ENCODE peak calls at places on chromosomes 16 and 17, in seven cellular contexts. I, A, U, F, B, Y and M are unnamed samples.

GRCh38 chr16:64416232-64417010 is 705.4 kb downstream of the CDH11 start:
- DNase-seq in I (no peak), U (peak; percentile 52), Y (peak; percentile 73), B (peak; percentile 64), A (peak; percentile 39), F (no peak), M (peak; percentile 7)

GRCh38 chr16:2739555-2740435 is 12.6 kb upstream of the SRRM2 start:
- DNase-seq in Y (no peak), B (no peak), I (no peak), F (no peak), A (no peak), U (no peak), M (no peak)

GRCh38 chr17:29390856-29391631 is 881 bp downstream of the TAOK1 start:
- DNase-seq in I (peak; percentile 62), Y (peak; percentile 61), U (no peak), B (peak; percentile 45), F (peak; percentile 78), A (no peak), M (peak; percentile 49)

GRCh38 chr16:88537864-88538263 is 32.3 kb upstream of the ZC3H18 start:
- DNase-seq in Y (no peak), U (no peak), I (no peak), B (no peak), F (no peak), A (no peak), M (no peak)

GRCh38 chr16:70638814-70639792 is 7.3 kb upstream of the IL34 start:
- DNase-seq in B (no peak), Y (peak; percentile 36), U (peak; percentile 73), A (no peak), I (peak; percentile 71), F (no peak), M (no peak)

GRCh38 chr17:9324864-9325263 is 250.8 kb downstream of the STX8 start:
- DNase-seq in A (no peak), Y (no peak), F (no peak), U (no peak), B (no peak), I (no peak), M (no peak)

GRCh38 chr16:48420437-48420836 is 35.2 kb upstream of the SIAH1 start:
- DNase-seq in Y (no peak), F (no peak), A (no peak), I (no peak), U (no peak), B (no peak), M (no peak)

GRCh38 chr16:57810197-57811024 is 8.1 kb upstream of the KIFC3 start:
- DNase-seq in I (peak; percentile 93), A (peak; percentile 90), Y (peak; percentile 95), B (peak; percentile 89), U (peak; percentile 96), F (no peak), M (peak; percentile 94)

GRCh38 chr17:7841309-7841621 is 7.2 kb downstream of the KDM6B start:
- DNase-seq in U (no peak), B (no peak), F (no peak), I (no peak), Y (no peak), A (no peak), M (no peak)

GRCh38 chr17:7841622-7842379 is 7.8 kb downstream of the KDM6B start:
- DNase-seq in I (peak; percentile 97), F (peak; percentile 98), Y (peak; percentile 97), A (peak; percentile 83), U (peak; percentile 81), B (peak; percentile 92), M (peak; percentile 96)

GRCh38 chr17:7842950-7843535 is 9.0 kb downstream of the KDM6B start:
- DNase-seq in Y (peak; percentile 97), B (peak; percentile 95), A (no peak), I (no peak), U (peak; percentile 45), F (peak; percentile 76), M (no peak)

GRCh38 chr17:7843536-7844291 is 9.7 kb downstream of the KDM6B start:
- DNase-seq in U (peak; percentile 81), B (peak; percentile 86), F (peak; percentile 93), Y (peak; percentile 94), I (peak; percentile 94), A (peak; percentile 72), M (peak; percentile 90)

DNA sequence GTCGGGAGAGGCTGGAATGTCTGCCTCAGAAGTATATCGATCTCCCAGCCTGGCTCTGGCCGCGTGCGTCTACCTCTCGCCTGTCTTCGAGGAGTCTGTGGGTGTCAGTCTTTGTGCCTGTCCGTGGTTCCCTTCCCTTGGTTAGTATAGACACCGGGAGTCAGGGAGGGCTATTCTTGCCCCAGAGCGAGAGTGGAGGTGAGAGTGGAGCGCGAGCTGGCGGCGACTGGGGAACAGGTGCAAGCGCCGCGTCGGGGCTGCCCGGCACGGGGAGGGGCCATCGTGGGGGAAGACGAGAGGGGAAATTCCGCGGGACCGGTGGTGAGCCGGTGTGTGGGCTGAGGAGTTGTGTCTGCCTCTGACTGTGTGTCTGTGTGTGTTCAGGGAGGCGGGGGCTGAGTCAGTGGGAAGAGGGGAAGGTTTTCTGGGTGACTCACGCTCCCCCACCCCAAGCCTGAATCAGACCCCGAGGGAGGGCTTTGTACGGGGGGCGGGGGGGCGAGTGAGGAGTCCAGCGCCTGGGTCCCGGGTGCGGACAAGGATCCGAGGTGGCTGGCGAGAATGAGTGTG is 8.4 kb downstream of the KDM6B start:
- DNase-seq in I (peak; percentile 91), Y (peak; percentile 94), U (peak; percentile 74), A (peak; percentile 83), F (peak; percentile 62), B (peak; percentile 91), M (peak; percentile 76)
- TF ChIP-seq EZH2 in I (no peak), Y (no peak), U (no peak), A (no peak), F (no peak), B (no peak), M (no peak)

GRCh38 chr17:38702166-38702899 is 2.7 kb upstream of the MLLT6 start:
- DNase-seq in A (peak; percentile 79), I (peak; percentile 94), U (peak; percentile 84), F (peak; percentile 81), B (peak; percentile 77), Y (peak; percentile 92), M (peak; percentile 87)

GRCh38 chr17:38704645-38705522 is at the start of gene MLLT6:
- DNase-seq in Y (peak; percentile 91), I (peak; percentile 91), B (peak; percentile 65), F (no peak), U (peak; percentile 82), A (peak; percentile 63), M (peak; percentile 79)

GRCh38 chr17:38703742-38704644 is 1.1 kb upstream of the MLLT6 start:
- DNase-seq in U (peak; percentile 94), I (peak; percentile 93), B (peak; percentile 21), Y (peak; percentile 46), F (peak; percentile 94), A (peak; percentile 88), M (peak; percentile 32)

GRCh38 chr17:38701504-38702165 is 3.4 kb upstream of the MLLT6 start:
- DNase-seq in U (peak; percentile 72), F (no peak), Y (peak; percentile 64), A (peak; percentile 34), I (peak; percentile 58), B (peak; percentile 39), M (peak; percentile 17)

DNA sequence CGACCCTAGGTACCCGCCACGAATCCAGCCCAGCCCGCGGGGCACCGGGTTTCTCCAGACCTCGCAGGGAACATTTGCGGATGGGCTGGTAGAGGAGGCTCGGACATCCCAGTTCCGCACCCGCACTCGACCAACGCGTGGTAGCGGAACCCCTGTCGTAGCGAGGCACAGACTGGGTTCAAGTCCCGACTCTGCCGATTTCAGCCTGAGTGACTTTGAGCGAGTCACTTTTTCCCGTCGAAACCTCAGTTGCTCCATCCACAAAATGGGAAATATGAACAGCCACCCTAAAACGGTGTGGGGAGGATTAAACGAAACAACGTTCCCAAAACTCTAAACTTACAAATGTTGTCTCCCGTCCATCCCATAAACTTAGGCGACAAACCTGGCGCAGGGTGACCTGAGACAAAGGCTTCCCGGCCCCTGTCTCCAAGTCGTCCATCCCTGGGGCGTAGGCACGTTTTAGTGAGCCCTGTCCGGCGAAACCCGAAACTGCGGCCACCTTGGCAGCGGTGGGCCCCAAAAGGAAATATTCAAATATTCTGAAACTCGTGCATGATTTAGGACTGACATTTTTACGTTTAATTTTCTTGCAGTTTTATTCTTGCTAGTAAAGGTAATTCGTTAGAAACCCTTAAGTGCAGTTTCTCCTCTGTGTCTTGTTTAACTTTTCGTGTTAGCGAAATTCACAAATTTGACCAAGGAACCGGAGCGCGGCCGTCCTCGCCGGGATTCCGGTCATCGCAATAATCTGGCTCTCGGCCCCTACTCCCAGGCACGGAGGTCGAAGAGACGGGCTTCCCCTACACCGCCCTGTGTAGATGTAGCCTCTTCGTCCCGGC is 2.0 kb upstream of the MLLT6 start:
- DNase-seq in U (peak; percentile 54), F (no peak), A (peak; percentile 14), Y (peak; percentile 53), B (no peak), I (no peak), M (no peak)
- TF ChIP-seq EZH2 in U (no peak), F (peak; percentile 72), A (no peak), Y (no peak), B (no peak), I (no peak), M (no peak)

GRCh38 chr16:49857423-49858181 is 1.7 kb upstream of the ZNF423 start:
- DNase-seq in A (peak; percentile 32), B (peak; percentile 40), I (peak; percentile 85), F (peak; percentile 89), U (peak; percentile 78), Y (peak; percentile 60), M (peak; percentile 83)
- TF ChIP-seq EZH2 in A (no peak), B (no peak), I (no peak), F (no peak), U (no peak), Y (peak; percentile 66), M (no peak)

GRCh38 chr17:50561796-50562195 is 1.3 kb downstream of the CACNA1G start:
- DNase-seq in I (peak; percentile 33), A (no peak), B (no peak), U (no peak), F (no peak), Y (no peak), M (no peak)

GRCh38 chr17:50559674-50560184 is 786 bp upstream of the CACNA1G start:
- DNase-seq in B (peak; percentile 21), Y (peak; percentile 83), I (peak; percentile 85), U (no peak), A (peak; percentile 35), F (peak; percentile 88), M (peak; percentile 92)

GRCh38 chr17:50560185-50560824 is at the start of gene CACNA1G:
- DNase-seq in B (peak; percentile 70), I (peak; percentile 95), F (peak; percentile 99), U (peak; percentile 88), A (peak; percentile 88), Y (peak; percentile 95), M (peak; percentile 98)

GRCh38 chr17:50562266-50563094 is 2.0 kb downstream of the CACNA1G start:
- DNase-seq in U (no peak), Y (peak; percentile 37), B (no peak), I (no peak), A (no peak), F (peak; percentile 68), M (no peak)

DNA sequence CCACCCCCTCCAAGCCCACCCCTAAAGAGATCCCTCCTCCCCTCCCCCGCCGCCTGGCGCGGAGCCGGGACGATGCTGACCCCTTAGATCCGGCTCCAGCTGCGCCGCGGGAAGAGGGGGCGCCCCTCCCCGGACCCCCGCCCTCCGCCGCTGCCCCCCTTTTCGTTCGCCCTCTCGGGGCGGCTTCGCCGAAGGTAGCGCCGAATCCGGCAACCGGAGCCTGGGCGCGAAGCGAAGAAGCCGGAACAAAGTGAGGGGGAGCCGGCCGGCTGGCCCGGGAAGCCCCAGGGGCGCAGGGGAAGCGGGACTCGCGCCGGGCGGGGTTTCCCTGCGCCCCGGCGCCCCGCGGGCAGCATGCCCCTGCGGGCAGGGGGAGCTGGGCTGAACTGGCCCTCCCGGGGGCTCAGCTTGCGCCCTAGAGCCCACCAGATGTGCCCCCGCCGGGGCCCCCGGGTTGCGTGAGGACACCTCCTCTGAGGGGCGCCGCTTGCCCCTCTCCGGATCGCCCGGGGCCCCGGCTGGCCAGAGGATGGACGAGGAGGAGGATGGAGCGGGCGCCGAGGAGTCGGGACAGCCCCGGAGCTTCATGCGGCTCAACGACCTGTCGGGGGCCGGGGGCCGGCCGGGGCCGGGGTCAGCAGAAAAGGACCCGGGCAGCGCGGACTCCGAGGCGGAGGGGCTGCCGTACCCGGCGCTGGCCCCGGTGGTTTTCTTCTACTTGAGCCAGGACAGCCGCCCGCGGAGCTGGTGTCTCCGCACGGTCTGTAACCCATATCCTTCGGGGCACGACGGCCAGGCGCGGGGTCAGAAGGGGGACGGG is 626 bp downstream of the CACNA1G start:
- DNase-seq in Y (peak; percentile 50), U (no peak), F (peak; percentile 75), B (no peak), A (no peak), I (peak; percentile 36), M (no peak)
- TF ChIP-seq EZH2 in Y (peak; percentile 96), U (peak; percentile 99), F (no peak), B (peak; percentile 94), A (peak; percentile 99), I (no peak), M (peak; percentile 82)